ENCODE peak calls at places on chromosomes 5 and 9, in nine cellular contexts. J is colonic mucosa, F is HCT116, I is mesendoderm, A is GM23248, L is kidney, T is neural progenitor cell, R is HepG2, V is fibroblast of lung. W is an unnamed sample.

GRCh38 chr5:119363936-119364335 is 8.1 kb downstream of the TNFAIP8 start:
- DNase-seq in A (no peak), F (no peak), I (no peak), R (no peak), L (no peak), T (no peak), J (no peak), V (no peak), W (no peak)

GRCh38 chr5:164204338-164204946 is 699.0 kb downstream of the MAT2B start:
- DNase-seq in L (no peak), I (no peak), F (no peak), A (peak; percentile 52), T (no peak), V (peak; percentile 89), R (no peak), J (no peak), W (no peak)

GRCh38 chr9:77092536-77092935 is 73.1 kb downstream of the FOXB2 start:
- DNase-seq in L (no peak), T (peak; percentile 4), F (no peak), V (no peak), I (peak; percentile 88), A (peak; percentile 28), R (no peak), J (no peak), W (no peak)

GRCh38 chr5:131324311-131324710 is 60.5 kb downstream of the CDC42SE2 start:
- DNase-seq in J (no peak), T (peak; percentile 44), F (no peak), I (no peak), A (no peak), R (no peak), L (no peak), V (no peak), W (no peak)

GRCh38 chr9:126559296-126559695 is 54.4 kb upstream of the LMX1B start:
- DNase-seq in A (no peak), J (no peak), T (no peak), I (no peak), L (no peak), R (no peak), V (no peak), F (no peak), W (no peak)

GRCh38 chr5:151703227-151703626 is 16.5 kb upstream of the SPARC start:
- DNase-seq in T (no peak), R (no peak), I (no peak), J (no peak), V (no peak), A (no peak), L (no peak), F (no peak), W (no peak)

GRCh38 chr9:109652971-109653370 is 127.0 kb upstream of the PALM2AKAP2 start:
- DNase-seq in T (peak; percentile 22), V (peak; percentile 43), J (no peak), L (no peak), R (peak; percentile 5), F (no peak), A (peak; percentile 80), I (peak; percentile 52), W (no peak)

GRCh38 chr5:174419523-174420132 is 304.8 kb upstream of the MSX2 start:
- DNase-seq in J (peak; percentile 85), L (peak; percentile 94), A (peak; percentile 89), I (peak; percentile 95), V (peak; percentile 96), F (peak; percentile 89), R (peak; percentile 57), T (peak; percentile 96), W (peak; percentile 94)

GRCh38 chr9:37413311-37413710 is 9.2 kb upstream of the GRHPR start:
- DNase-seq in L (no peak), R (no peak), F (no peak), V (no peak), T (no peak), J (no peak), I (no peak), A (peak; percentile 32), W (no peak)

GRCh38 chr9:90724880-90725279 is 76.7 kb upstream of the SYK start:
- DNase-seq in L (no peak), F (no peak), T (no peak), J (no peak), V (no peak), I (no peak), A (no peak), R (no peak), W (no peak)

GRCh38 chr5:83265318-83265717 is 188.0 kb downstream of the XRCC4 start:
- DNase-seq in I (no peak), V (peak; percentile 65), L (no peak), T (no peak), A (no peak), J (no peak), F (no peak), R (peak; percentile 33), W (no peak)

GRCh38 chr5:55021465-55021864 is 2.6 kb upstream of the GZMK start:
- DNase-seq in L (no peak), R (no peak), I (no peak), V (no peak), J (no peak), A (no peak), F (no peak), T (no peak), W (no peak)

GRCh38 chr5:138989720-138990119 is 114.6 kb upstream of the LRRTM2 start:
- DNase-seq in J (no peak), I (no peak), R (no peak), T (no peak), L (no peak), V (peak; percentile 19), F (no peak), A (peak; percentile 88), W (peak; percentile 12)

GRCh38 chr5:172952034-172952511 is 7.2 kb upstream of the RPL26L1 start:
- DNase-seq in I (peak; percentile 42), A (peak; percentile 73), V (no peak), L (no peak), T (no peak), F (no peak), R (no peak), J (no peak), W (no peak)

GRCh38 chr5:82772281-82772680 is 304.9 kb downstream of the TMEM167A start:
- DNase-seq in L (no peak), A (no peak), V (no peak), J (no peak), I (no peak), F (no peak), R (no peak), T (peak; percentile 41), W (no peak)

GRCh38 chr5:167489202-167489601 is 802.2 kb upstream of the WWC1 start:
- DNase-seq in A (peak; percentile 6), F (no peak), I (no peak), R (no peak), J (no peak), L (no peak), V (peak; percentile 15), T (no peak), W (no peak)

DNA sequence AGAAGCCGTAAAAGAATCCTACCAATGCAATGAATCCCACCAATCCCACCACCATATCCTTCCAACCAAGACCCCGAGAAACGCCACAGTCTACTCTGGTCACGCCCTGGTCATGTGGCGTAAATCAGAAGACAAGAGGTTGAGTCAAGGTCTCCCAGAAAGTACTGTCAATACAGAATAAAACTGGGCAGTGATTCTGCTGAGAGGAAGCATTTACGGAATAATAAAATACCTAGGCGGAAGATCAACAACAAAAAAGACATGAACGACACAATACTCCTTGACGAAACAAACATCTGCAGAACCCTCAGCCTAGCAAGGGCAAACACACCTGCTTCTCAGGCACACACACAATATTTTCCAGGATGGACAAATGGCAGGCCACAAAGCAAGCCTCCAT is 62.8 kb downstream of the GOLM1 start:
- DNase-seq in T (no peak), R (no peak), F (no peak), A (no peak), V (no peak), I (no peak), L (no peak), J (no peak), W (no peak)
- H3K9ac ChIP-seq in T (no peak overlapping the region), R (no peak overlapping the region), F (no peak overlapping the region), A (no peak overlapping the region), V (no peak overlapping the region), I (no peak overlapping the region), L (no peak overlapping the region), J (peak overlapping the region; percentile 21), W (no peak overlapping the region)

DNA sequence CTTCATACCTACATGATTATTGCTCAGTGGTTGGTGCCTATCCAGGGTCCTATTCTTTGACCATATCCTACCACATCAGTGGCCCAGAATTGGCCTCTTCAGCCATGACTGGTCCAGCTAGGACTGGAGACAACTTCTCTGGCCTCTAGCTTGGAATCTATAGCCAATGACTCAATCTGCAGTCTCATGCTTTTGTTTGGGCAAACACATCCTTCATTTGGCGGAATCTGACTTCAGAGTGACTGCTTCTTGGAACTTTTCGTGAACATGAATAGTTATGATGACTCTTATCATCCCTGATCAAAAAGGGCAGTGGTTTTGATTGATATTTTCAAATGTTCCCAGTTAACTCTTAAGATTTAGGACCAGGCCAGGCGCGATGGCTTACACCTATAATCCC is 134.1 kb downstream of the PAPPA start:
- DNase-seq in T (no peak), F (no peak), V (peak; percentile 56), J (no peak), A (peak; percentile 87), R (no peak), L (no peak), I (no peak), W (no peak)
- H3K9ac ChIP-seq in T (no peak overlapping the region), F (no peak overlapping the region), V (no peak overlapping the region), J (no peak overlapping the region), A (no peak overlapping the region), R (no peak overlapping the region), L (no peak overlapping the region), I (no peak overlapping the region), W (no peak overlapping the region)

GRCh38 chr5:53338971-53339370 is 141.5 kb upstream of the FST start:
- DNase-seq in L (no peak), V (no peak), A (no peak), I (no peak), F (no peak), J (no peak), T (no peak), R (no peak), W (no peak)
- H3K9ac ChIP-seq in L (no peak overlapping the region), V (no peak overlapping the region), A (no peak overlapping the region), I (no peak overlapping the region), F (no peak overlapping the region), J (no peak overlapping the region), T (no peak overlapping the region), R (no peak overlapping the region), W (no peak overlapping the region)

DNA sequence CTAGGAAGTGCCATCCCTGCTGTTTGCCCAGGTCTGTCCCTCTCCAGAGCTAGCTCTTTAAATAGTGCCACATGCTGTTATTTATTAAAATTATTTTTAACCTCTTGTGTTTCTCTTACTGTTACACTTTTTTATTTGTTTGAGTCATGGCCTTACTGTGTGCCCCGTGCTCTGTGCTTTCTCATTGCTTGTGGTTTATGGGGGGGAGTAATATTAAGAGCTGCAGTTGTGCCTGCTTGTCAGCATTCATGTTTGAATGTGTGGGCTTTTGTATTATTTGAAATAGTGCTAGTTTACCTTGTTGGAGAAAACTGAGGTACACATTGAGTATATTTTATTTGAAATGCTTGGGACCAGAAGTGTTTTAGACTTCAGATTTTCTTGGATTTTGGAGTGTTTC is 65.5 kb downstream of the ICE1 start:
- DNase-seq in R (no peak), F (no peak), I (no peak), J (no peak), T (no peak), L (no peak), V (no peak), A (no peak), W (no peak)
- H3K9ac ChIP-seq in R (no peak overlapping the region), F (no peak overlapping the region), I (no peak overlapping the region), J (no peak overlapping the region), T (no peak overlapping the region), L (no peak overlapping the region), V (no peak overlapping the region), A (no peak overlapping the region), W (no peak overlapping the region)

GRCh38 chr9:134377976-134378375 is 51.7 kb downstream of the RXRA start:
- DNase-seq in T (no peak), V (no peak), J (peak; percentile 96), L (peak; percentile 92), R (no peak), A (peak; percentile 47), I (no peak), F (no peak), W (no peak)
- H3K9ac ChIP-seq in T (no peak overlapping the region), V (no peak overlapping the region), J (peak overlapping the region; percentile 57), L (peak overlapping the region; percentile 34), R (no peak overlapping the region), A (no peak overlapping the region), I (no peak overlapping the region), F (peak overlapping the region; percentile 70), W (no peak overlapping the region)

W was measured in H9.